ENCODE peak calls at places on chromosomes 3 and 15, in five cellular contexts. D is stimulated activated CD4-positive, alpha-beta T cell treated with anti-CD3 and anti-CD28 coated beads, Interleukin-2, amount 100 ng/mL, for 48 hours; V is hypothalamus; Q is activated naive CD8-positive, alpha-beta T cell treated with anti-CD3 and anti-CD28 coated beads, Interleukin-2, amount 50 U/mL, for 24 hours; Z is LoVo. N is an unnamed sample.

GRCh38 chr3:73745429-73746247 is 120.9 kb upstream of the PDZRN3 start:
- DNase-seq in Q (no peak), D (no peak), V (no peak), Z (no peak), N (peak)

GRCh38 chr15:51318382-51319150 is 19.8 kb downstream of the CYP19A1 start:
- DNase-seq in Z (no peak), V (no peak), Q (no peak), D (no peak), N (peak)

GRCh38 chr15:74995779-74996765 is 709 bp downstream of the SCAMP5 start:
- DNase-seq in Q (no peak), V (peak), D (no peak), Z (no peak), N (no peak)

GRCh38 chr15:33096134-33096533 is 98.4 kb downstream of the FMN1 start:
- DNase-seq in V (no peak), Z (no peak), Q (no peak), D (no peak), N (no peak)

GRCh38 chr3:55000946-55001345 is 73.1 kb upstream of the LRTM1 start:
- DNase-seq in V (no peak), Z (no peak), Q (no peak), D (no peak), N (no peak)

GRCh38 chr15:78194568-78194925 is 39.8 kb downstream of the ACSBG1 start:
- DNase-seq in Q (no peak), D (no peak), Z (no peak), V (no peak), N (no peak)

GRCh38 chr3:178631950-178632349 is 95.7 kb downstream of the KCNMB2 start:
- DNase-seq in D (no peak), V (no peak), Q (no peak), Z (no peak), N (no peak)

GRCh38 chr15:60363024-60363674 is 34.6 kb downstream of the ANXA2 start:
- DNase-seq in V (no peak), Q (no peak), Z (no peak), D (no peak), N (peak)

GRCh38 chr3:139572847-139573672 is 33.5 kb upstream of the RBP1 start:
- DNase-seq in Z (no peak), Q (no peak), V (no peak), D (no peak), N (no peak)

GRCh38 chr3:190519886-190520285 is 6.0 kb downstream of the IL1RAP start:
- DNase-seq in D (no peak), Z (no peak), Q (no peak), V (no peak), N (peak)

GRCh38 chr15:58410353-58410752 is 21.4 kb upstream of the LIPC start:
- DNase-seq in Z (no peak), Q (peak), D (no peak), V (no peak), N (peak)

GRCh38 chr3:174767406-174767805 is 91.7 kb upstream of the NAALADL2 start:
- DNase-seq in Q (no peak), V (no peak), D (no peak), Z (no peak), N (no peak)

GRCh38 chr15:90101130-90101968 is 919 bp downstream of the IDH2 start:
- DNase-seq in Q (peak), V (peak), Z (no peak), D (no peak), N (peak)

GRCh38 chr15:83170474-83171165 is 37.0 kb downstream of the HDGFL3 start:
- DNase-seq in V (no peak), Z (no peak), Q (no peak), D (no peak), N (peak)

GRCh38 chr3:69200384-69201068 is 78.1 kb upstream of the LMOD3 start:
- DNase-seq in V (no peak), Z (peak), Q (peak), D (no peak), N (peak)

GRCh38 chr3:107740992-107741896 is 218.5 kb downstream of the BBX start:
- DNase-seq in D (no peak), Q (no peak), V (no peak), Z (peak), N (peak)

GRCh38 chr15:22227411-22227810 is 147.1 kb downstream of the OR4M2 start:
- DNase-seq in D (no peak), Q (no peak), Z (no peak), V (no peak), N (no peak)

N was measured in EH.